ENCODE peak calls at places on chromosomes 16 and 17, in six cellular contexts. B is NCI-H345, G is upper lobe of right lung, K is sigmoid colon, T is posterior vena cava, M is NCI-H1694 treated with DMSO at 0.1 percent for 48 hours. X is an unnamed sample.

GRCh38 chr17:40224707-40225092 is 5.6 kb downstream of the WIPF2 start:
- DNase-seq in T (no peak), M (no peak), B (no peak), K (no peak), G (no peak), X (no peak)

GRCh38 chr17:66347661-66348604 is 45.5 kb downstream of the PRKCA start:
- DNase-seq in K (no peak), G (no peak), B (peak), T (no peak), M (no peak), X (no peak)

GRCh38 chr17:39820541-39820940 is 43.6 kb downstream of the IKZF3 start:
- DNase-seq in G (no peak), K (no peak), B (no peak), T (no peak), M (no peak), X (no peak)

GRCh38 chr17:40596261-40596919 is 31.1 kb upstream of the CCR7 start:
- DNase-seq in T (no peak), G (no peak), B (peak), K (no peak), M (no peak), X (peak)

GRCh38 chr17:74746922-74747321 is 1.5 kb upstream of the NHERF1 start:
- DNase-seq in K (peak), G (no peak), B (no peak), M (no peak), T (no peak), X (no peak)

GRCh38 chr16:57235128-57236092 is 9.6 kb upstream of the ARL2BP start:
- DNase-seq in M (no peak), T (no peak), K (no peak), B (peak), G (no peak), X (no peak)

GRCh38 chr17:835263-835662 is 53.1 kb downstream of the MRM3 start:
- DNase-seq in G (no peak), T (no peak), K (peak), M (no peak), B (no peak), X (no peak)

GRCh38 chr17:2436516-2436915 is 35.7 kb upstream of the MNT start:
- DNase-seq in G (no peak), B (peak), T (no peak), M (no peak), K (no peak), X (no peak)